ENCODE peak calls at places on chromosomes 1 and 21, in four cellular contexts. Z is MM.1S, Q is A549, B is H1. S is an unnamed sample.

GRCh38 chr1:223726380-223727001 is 14.2 kb downstream of the CAPN2 start:
- DNase-seq in Z (peak; percentile 82), Q (peak; percentile 87), B (no peak), S (no peak)

GRCh38 chr1:219650880-219651279 is 38.0 kb upstream of the ZC3H11B start:
- DNase-seq in Z (no peak), Q (no peak), B (no peak), S (no peak)

GRCh38 chr21:35749904-35750303 is 310.4 kb downstream of the SETD4 start:
- DNase-seq in Z (no peak), Q (no peak), B (no peak), S (no peak)

GRCh38 chr1:167720965-167721616 is 691 bp upstream of the MPZL1 start:
- DNase-seq in Z (peak; percentile 68), Q (peak; percentile 75), B (no peak), S (peak; percentile 66)

GRCh38 chr1:119713039-119713537 is 1.4 kb downstream of the PHGDH start:
- DNase-seq in Z (no peak), Q (no peak), B (no peak), S (no peak)

GRCh38 chr1:227544677-227545076 is 18.7 kb upstream of the ZNF678 start:
- DNase-seq in Z (no peak), Q (no peak), B (no peak), S (no peak)

GRCh38 chr1:942411-942821 is 16.6 kb downstream of the NOC2L start:
- DNase-seq in Z (no peak), Q (peak; percentile 48), B (no peak), S (peak; percentile 68)

GRCh38 chr1:224080082-224080774 is 33.7 kb upstream of the FBXO28 start:
- DNase-seq in Z (no peak), Q (no peak), B (no peak), S (no peak)

GRCh38 chr1:236168716-236169429 is 26.5 kb downstream of the GPR137B start:
- DNase-seq in Z (peak; percentile 78), Q (peak; percentile 63), B (peak; percentile 21), S (no peak)

GRCh38 chr1:17405898-17406759 is 33.3 kb downstream of the RCC2 start:
- DNase-seq in Z (peak; percentile 39), Q (peak; percentile 62), B (peak; percentile 50), S (peak; percentile 78)

GRCh38 chr1:206679738-206680211 is 4.9 kb upstream of the MAPKAPK2 start:
- DNase-seq in Z (peak; percentile 92), Q (no peak), B (no peak), S (peak; percentile 93)

GRCh38 chr1:233367057-233367759 is 39.7 kb downstream of the MAP3K21 start:
- DNase-seq in Z (no peak), Q (peak; percentile 67), B (peak; percentile 25), S (no peak)

GRCh38 chr1:1063945-1064831 is 9.9 kb downstream of the RNF223 start:
- DNase-seq in Z (peak; percentile 34), Q (peak; percentile 78), B (no peak), S (peak; percentile 85)

GRCh38 chr1:36864182-36865079 is 169.9 kb downstream of the GRIK3 start:
- DNase-seq in Z (no peak), Q (no peak), B (no peak), S (peak; percentile 84)

GRCh38 chr1:65321879-65322278 is 12.5 kb downstream of the DNAJC6 start:
- DNase-seq in Z (no peak), Q (no peak), B (no peak), S (no peak)

GRCh38 chr21:37367758-37368535 is 1.4 kb downstream of the DYRK1A start:
- DNase-seq in Z (peak; percentile 93), Q (no peak), B (no peak), S (peak; percentile 69)

GRCh38 chr1:222618880-222619321 is 1.0 kb downstream of the MIA3 start:
- DNase-seq in Z (no peak), Q (no peak), B (no peak), S (no peak)

GRCh38 chr1:61538228-61538627 is 186.7 kb downstream of the TM2D1 start:
- DNase-seq in Z (no peak), Q (no peak), B (no peak), S (no peak)

GRCh38 chr1:33119532-33120217 is 38.7 kb downstream of the AZIN2 start:
- DNase-seq in Z (no peak), Q (no peak), B (peak; percentile 33), S (peak; percentile 86)

GRCh38 chr1:203296456-203297073 is 8.8 kb upstream of the BTG2 start:
- DNase-seq in Z (no peak), Q (no peak), B (no peak), S (no peak)

GRCh38 chr1:203291201-203292096 is 13.9 kb upstream of the BTG2 start:
- DNase-seq in Z (no peak), Q (peak; percentile 41), B (no peak), S (no peak)

GRCh38 chr1:203299180-203299579 is 6.1 kb upstream of the BTG2 start:
- DNase-seq in Z (peak; percentile 99), Q (no peak), B (no peak), S (peak; percentile 94)

GRCh38 chr1:203300441-203301330 is 4.6 kb upstream of the BTG2 start:
- DNase-seq in Z (peak; percentile 49), Q (no peak), B (no peak), S (peak; percentile 70)

GRCh38 chr1:203295796-203296195 is 9.5 kb upstream of the BTG2 start:
- DNase-seq in Z (no peak), Q (no peak), B (no peak), S (peak; percentile 87)
- H3K4me2 ChIP-seq in Z (no peak overlapping the region), Q (no peak overlapping the region), B (no peak overlapping the region), S (peak overlapping the region; percentile 43)

GRCh38 chr1:108124023-108124422 is 76.1 kb downstream of the SLC25A24 start:
- DNase-seq in Z (no peak), Q (no peak), B (no peak), S (no peak)

GRCh38 chr1:108119500-108119899 is 80.6 kb downstream of the SLC25A24 start:
- DNase-seq in Z (no peak), Q (no peak), B (no peak), S (no peak)

GRCh38 chr1:108117908-108118902 is 81.9 kb downstream of the SLC25A24 start:
- DNase-seq in Z (no peak), Q (no peak), B (no peak), S (peak; percentile 58)

GRCh38 chr1:108121361-108122143 is 78.6 kb downstream of the SLC25A24 start:
- DNase-seq in Z (no peak), Q (peak; percentile 6), B (no peak), S (no peak)

GRCh38 chr1:108120163-108120562 is 80.0 kb downstream of the SLC25A24 start:
- DNase-seq in Z (no peak), Q (no peak), B (no peak), S (no peak)
- H3K4me2 ChIP-seq in Z (no peak overlapping the region), Q (no peak overlapping the region), B (no peak overlapping the region), S (no peak overlapping the region)

DNA sequence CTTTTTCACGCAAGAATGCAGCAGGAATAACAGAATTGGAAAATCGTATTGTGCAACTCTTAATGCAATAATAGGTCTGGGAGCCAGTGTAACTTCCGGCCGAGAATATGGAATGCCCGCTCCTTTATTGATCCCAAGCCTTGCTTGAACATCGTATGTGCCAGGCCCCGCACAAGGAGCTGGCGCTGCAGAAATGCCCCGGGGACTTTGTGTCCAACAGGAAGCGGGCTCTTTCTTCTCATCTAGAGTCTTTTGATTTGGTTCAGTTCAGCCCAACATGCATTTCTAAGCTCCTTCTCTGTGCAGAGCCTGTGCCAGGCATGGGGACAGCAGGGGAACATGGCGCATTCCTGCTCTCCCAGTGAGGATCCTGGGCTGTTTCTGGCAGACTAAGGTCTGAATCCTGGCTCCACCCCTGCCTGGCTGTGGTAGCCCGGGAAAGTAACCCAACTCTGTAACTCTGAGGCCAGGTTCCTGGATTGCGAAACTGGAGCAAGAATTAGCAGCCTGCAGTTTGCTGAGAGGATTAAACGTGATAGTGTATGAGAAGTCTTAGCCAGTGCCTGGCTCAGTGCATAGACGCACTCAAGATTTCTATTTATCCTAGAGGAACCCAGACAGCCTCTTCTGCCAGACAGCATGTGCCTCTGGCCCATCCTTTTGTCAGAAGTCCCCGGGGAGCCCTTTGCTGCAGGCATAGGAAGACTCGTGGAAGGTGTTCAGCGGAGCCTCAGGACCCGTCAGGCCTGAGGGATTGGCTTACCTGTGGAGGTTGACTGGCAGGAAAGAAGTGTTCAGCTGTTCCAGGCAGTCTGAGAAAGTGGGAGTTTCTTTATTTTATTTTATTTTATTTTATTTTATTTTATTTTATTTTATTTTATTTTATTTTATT is 994 bp upstream of the CDCP2 start:
- DNase-seq in Z (no peak), Q (no peak), B (no peak), S (no peak)
- H3K4me2 ChIP-seq in Z (no peak overlapping the region), Q (peak overlapping the region; percentile 12), B (no peak overlapping the region), S (no peak overlapping the region)

GRCh38 chr1:81660286-81660685 is 140.4 kb upstream of the ADGRL2 start:
- DNase-seq in Z (no peak), Q (no peak), B (no peak), S (no peak)

GRCh38 chr1:81664341-81664740 is 136.4 kb upstream of the ADGRL2 start:
- DNase-seq in Z (no peak), Q (no peak), B (no peak), S (no peak)

GRCh38 chr1:81666586-81666985 is 134.1 kb upstream of the ADGRL2 start:
- DNase-seq in Z (no peak), Q (no peak), B (no peak), S (no peak)

GRCh38 chr1:81662913-81663526 is 137.7 kb upstream of the ADGRL2 start:
- DNase-seq in Z (no peak), Q (no peak), B (no peak), S (no peak)
- H3K4me2 ChIP-seq in Z (no peak overlapping the region), Q (no peak overlapping the region), B (peak overlapping the region; percentile 19), S (no peak overlapping the region)

GRCh38 chr1:157369808-157370521 is 182.3 kb downstream of the FCRL5 start:
- DNase-seq in Z (peak; percentile 88), Q (peak; percentile 66), B (no peak), S (peak; percentile 83)
- H3K4me2 ChIP-seq in Z (peak overlapping the region; percentile 31), Q (no peak overlapping the region), B (no peak overlapping the region), S (no peak overlapping the region)

DNA sequence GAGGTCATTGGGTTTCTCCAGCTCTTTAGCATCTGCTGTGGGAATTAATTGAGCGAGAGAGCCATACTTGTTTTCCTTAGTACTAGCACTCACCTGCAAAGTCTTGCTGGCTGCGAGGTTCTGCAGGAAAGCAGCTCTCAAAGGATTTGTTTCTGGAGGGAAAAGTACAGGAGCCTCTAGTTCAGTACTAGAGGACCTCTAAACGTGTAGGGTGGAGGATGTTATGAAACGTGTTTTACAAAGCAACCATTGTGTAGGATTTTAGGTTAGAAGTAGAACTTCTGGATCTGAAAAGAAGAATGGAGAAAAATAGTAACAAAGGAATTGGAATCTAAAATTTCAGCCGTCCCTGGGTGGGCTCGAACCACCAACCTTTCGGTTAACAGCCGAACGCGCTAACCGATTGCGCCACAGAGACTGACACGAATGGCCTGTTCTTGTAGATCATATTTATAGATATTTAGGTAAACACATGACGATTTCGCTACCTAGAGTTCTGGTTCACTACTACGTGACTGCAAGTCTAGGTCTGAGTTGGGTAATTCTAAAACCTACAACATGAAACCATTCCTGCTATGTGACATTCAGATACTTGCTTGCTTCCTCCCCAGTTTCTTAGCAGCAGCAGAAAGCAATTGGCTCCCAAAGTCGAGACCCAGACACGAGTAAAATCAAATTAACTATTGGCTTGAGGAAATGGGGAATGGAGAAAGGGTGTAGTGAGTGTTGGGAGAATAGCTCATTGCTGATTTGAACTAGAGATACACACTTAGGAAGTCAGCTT is 60.2 kb upstream of the CFAP126 start:
- DNase-seq in Z (no peak), Q (peak; percentile 82), B (no peak), S (peak; percentile 38)
- H3K4me2 ChIP-seq in Z (no peak overlapping the region), Q (peak overlapping the region; percentile 88), B (peak overlapping the region; percentile 71), S (peak overlapping the region; percentile 59)

GRCh38 chr1:44894591-44894990 is 51.5 kb upstream of the PTCH2 start:
- DNase-seq in Z (no peak), Q (no peak), B (no peak), S (no peak)
- H3K4me2 ChIP-seq in Z (no peak overlapping the region), Q (no peak overlapping the region), B (no peak overlapping the region), S (no peak overlapping the region)